ENCODE peak calls at places on chromosomes 2 and 18, in four cellular contexts. Y is GM12878, H is HepG2, P is K562. D is an unnamed sample.

GRCh38 chr2:216029416-216030129 is 16.2 kb upstream of the MREG start:
- DNase-seq in Y (no peak), H (no peak), P (no peak), D (no peak)

GRCh38 chr2:128536925-128537620 is 218.4 kb upstream of the HS6ST1 start:
- DNase-seq in Y (no peak), H (peak; percentile 80), P (no peak), D (peak; percentile 35)

GRCh38 chr2:78984386-78984785 is 41.1 kb upstream of the REG3G start:
- DNase-seq in Y (no peak), H (no peak), P (no peak), D (no peak)

GRCh38 chr2:117815946-117816345 is 1.5 kb downstream of the DDX18 start:
- DNase-seq in Y (no peak), H (no peak), P (no peak), D (no peak)

GRCh38 chr2:150944315-150944714 is 317.3 kb downstream of the RBM43 start:
- DNase-seq in Y (no peak), H (no peak), P (no peak), D (no peak)

GRCh38 chr2:215848146-215848545 is 165.2 kb downstream of the MREG start:
- DNase-seq in Y (no peak), H (no peak), P (no peak), D (no peak)

GRCh38 chr2:132886574-132886973 is 216.6 kb upstream of the LYPD1 start:
- DNase-seq in Y (no peak), H (no peak), P (no peak), D (no peak)

GRCh38 chr2:100577777-100578176 is 15.0 kb downstream of the PDCL3 start:
- DNase-seq in Y (no peak), H (no peak), P (peak; percentile 31), D (no peak)

GRCh38 chr2:223122706-223123265 is 70.8 kb downstream of the KCNE4 start:
- DNase-seq in Y (no peak), H (no peak), P (no peak), D (peak; percentile 62)

GRCh38 chr18:66724664-66725356 is 120.9 kb upstream of the CDH19 start:
- DNase-seq in Y (no peak), H (peak; percentile 81), P (no peak), D (no peak)

GRCh38 chr18:63152096-63152495 is 167.5 kb downstream of the BCL2 start:
- DNase-seq in Y (no peak), H (no peak), P (no peak), D (no peak)

GRCh38 chr2:85405076-85405402 is 5.1 kb downstream of the CAPG start:
- DNase-seq in Y (no peak), H (no peak), P (no peak), D (no peak)

GRCh38 chr18:75033516-75033915 is 175.4 kb downstream of the PTGR3 start:
- DNase-seq in Y (no peak), H (no peak), P (no peak), D (no peak)

GRCh38 chr2:172116107-172116506 is 13.4 kb upstream of the DLX2 start:
- DNase-seq in Y (no peak), H (no peak), P (no peak), D (no peak)

GRCh38 chr2:161017780-161018440 is 142.3 kb upstream of the TANK start:
- DNase-seq in Y (no peak), H (no peak), P (no peak), D (no peak)

GRCh38 chr18:80044072-80044471 is 9.8 kb downstream of the RBFA start:
- DNase-seq in Y (no peak), H (peak; percentile 67), P (no peak), D (no peak)

GRCh38 chr2:64951306-64951953 is 37.8 kb upstream of the SLC1A4 start:
- DNase-seq in Y (no peak), H (no peak), P (no peak), D (no peak)

GRCh38 chr18:69897397-69898108 is 50.1 kb downstream of the CD226 start:
- DNase-seq in Y (peak; percentile 74), H (no peak), P (no peak), D (no peak)

GRCh38 chr2:30265441-30266015 is 34.2 kb downstream of the LBH start:
- DNase-seq in Y (no peak), H (no peak), P (no peak), D (no peak)

GRCh38 chr18:12317664-12318333 is 9.8 kb downstream of the TUBB6 start:
- DNase-seq in Y (no peak), H (no peak), P (no peak), D (no peak)

GRCh38 chr18:3447035-3447894 is 2.7 kb upstream of the TGIF1 start:
- DNase-seq in Y (no peak), H (no peak), P (peak; percentile 68), D (peak; percentile 74)

GRCh38 chr2:168075446-168075845 is 171.9 kb downstream of the STK39 start:
- DNase-seq in Y (no peak), H (no peak), P (no peak), D (no peak)

DNA sequence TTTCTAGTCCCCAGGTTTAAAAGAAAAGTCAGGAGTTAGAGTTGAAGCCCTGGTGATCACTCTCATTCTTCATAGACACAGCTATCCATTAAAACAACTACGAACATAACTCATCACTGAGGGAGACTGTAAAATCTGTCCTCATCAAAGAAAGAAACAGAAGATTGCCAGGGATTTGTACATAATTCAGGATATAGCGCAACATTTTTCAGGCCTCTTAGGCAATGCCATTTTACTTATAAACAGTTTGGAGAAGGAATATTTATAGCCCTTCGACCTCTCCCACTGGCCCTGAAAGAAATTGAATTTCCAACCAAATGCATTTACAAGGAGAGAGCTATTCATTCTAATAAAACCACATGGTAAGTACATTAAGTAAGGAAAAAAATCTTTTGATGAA is 295.1 kb downstream of the RAD51AP2 start:
- DNase-seq in Y (no peak), H (no peak), P (no peak), D (no peak)
- TF ChIP-seq POLR2AphosphoS5 in Y (no peak), H (no peak), P (no peak), D (no peak)

GRCh38 chr2:213806125-213806726 is 522.0 kb downstream of the SPAG16 start:
- DNase-seq in Y (no peak), H (peak; percentile 9), P (no peak), D (peak; percentile 30)
- TF ChIP-seq POLR2A in Y (no peak), H (no peak), P (no peak), D (no peak)

DNA sequence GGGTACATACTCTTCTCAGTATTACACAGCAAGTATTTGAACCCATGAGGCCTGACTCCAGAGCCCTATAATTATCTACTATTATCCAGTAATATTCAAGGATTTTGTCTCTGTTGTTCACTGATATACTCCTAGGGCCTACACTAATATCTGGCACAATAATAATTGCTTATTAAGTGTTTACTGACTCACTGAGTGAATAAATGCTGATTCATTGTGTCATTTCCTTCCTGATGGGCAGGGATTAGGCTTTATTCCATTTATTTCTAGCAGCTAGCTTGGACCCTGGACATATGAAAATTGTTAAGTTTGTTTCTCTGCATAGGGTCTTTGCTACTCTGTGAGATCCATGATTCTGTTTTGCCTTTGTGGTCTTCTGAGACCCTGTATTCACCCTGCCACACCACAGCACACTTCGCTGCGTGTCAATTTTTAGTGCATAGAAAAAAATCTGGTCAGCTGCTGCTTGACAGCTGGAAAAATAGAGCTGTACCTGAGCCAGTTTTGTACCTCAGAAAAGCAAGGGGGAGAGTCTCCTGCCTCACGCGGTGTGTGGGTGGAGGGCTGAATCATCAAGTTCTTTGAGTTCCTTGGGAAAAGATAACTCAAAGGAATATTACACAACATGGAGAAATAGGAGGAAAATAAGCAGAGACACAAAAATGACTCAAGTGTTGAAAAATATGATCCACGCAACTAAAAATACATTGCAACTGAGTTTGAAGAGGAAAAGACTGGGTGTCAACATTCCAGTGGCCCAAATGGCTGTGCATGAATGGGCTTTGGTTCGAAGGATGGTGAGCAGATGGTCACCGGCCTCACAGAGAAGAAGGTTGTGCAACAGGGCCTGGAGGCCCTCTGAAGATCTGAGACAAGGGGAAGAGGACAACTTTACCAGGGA is 18.9 kb upstream of the DPP4 start:
- DNase-seq in Y (no peak), H (no peak), P (no peak), D (peak; percentile 90)
- TF ChIP-seq MYC in Y (no peak), H (no peak), P (no peak), D (no peak)

DNA sequence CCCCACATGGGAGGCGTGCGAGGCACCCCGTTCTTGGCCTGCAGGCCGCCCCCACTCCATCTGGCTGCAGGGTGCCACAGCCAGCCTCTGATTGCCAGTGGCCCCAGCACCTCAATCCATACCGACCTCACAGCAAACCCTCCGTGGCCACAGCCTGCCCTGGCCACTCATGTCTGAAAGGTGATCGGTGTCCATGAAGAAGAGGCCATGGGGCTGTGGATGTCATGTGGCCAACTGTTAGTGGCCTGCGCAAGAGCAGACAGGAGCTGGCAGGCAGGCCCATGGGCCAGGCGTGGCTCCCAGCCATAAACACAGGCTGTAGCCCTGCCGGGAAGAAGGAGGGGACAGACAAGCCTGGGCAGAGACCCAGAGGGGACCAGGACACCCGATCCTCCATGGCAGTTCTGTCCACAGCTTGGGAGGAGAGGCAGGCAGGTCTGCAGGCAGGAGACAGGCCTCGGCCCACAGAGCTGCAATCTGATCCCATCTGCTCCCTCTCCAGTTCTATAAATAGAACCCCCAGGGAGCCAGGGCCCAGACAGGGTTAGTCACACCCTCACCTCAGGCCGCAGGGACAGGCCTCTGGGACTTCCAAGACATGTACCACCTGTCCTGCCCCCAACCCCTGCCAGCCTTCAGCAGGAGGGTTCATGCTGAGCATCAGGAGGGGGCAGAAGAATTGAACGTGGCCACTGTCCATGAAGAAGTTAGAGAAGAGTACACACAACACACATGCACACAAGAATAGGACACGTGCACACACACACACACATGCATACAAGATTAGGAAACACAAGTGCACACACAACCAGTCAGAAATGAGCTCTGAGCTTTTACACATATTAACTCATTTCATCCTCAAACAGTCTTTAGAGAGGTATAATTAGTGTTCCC is 16.9 kb downstream of the STEAP3 start:
- DNase-seq in Y (no peak), H (peak; percentile 33), P (peak; percentile 27), D (no peak)
- TF ChIP-seq POLR2AphosphoS5 in Y (no peak), H (no peak), P (no peak), D (no peak)